ENCODE peak calls at places on chromosomes 7 and 10, in eight cellular contexts. H, S, B, Y, T, A, K and D are unnamed samples.

GRCh38 chr10:120423350-120424197 is 33.5 kb upstream of the PLPP4 start:
- DNase-seq in H (peak; percentile 57), S (no peak), B (peak; percentile 69), Y (peak; percentile 1), T (no peak), A (peak; percentile 46), K (no peak), D (no peak)

GRCh38 chr10:11444531-11445228 is 166.8 kb downstream of the USP6NL start:
- DNase-seq in H (no peak), S (no peak), B (no peak), Y (no peak), T (no peak), A (no peak), K (no peak), D (no peak)

GRCh38 chr10:99551158-99551557 is 18.4 kb downstream of the NKX2-3 start:
- DNase-seq in H (no peak), S (peak; percentile 76), B (no peak), Y (no peak), T (no peak), A (peak; percentile 80), K (no peak), D (no peak)

GRCh38 chr10:24882047-24882698 is 70.2 kb downstream of the PRTFDC1 start:
- DNase-seq in H (no peak), S (no peak), B (no peak), Y (no peak), T (no peak), A (no peak), K (no peak), D (no peak)

GRCh38 chr10:48465860-48466521 is 138.9 kb downstream of the ARHGAP22 start:
- DNase-seq in H (no peak), S (no peak), B (no peak), Y (no peak), T (no peak), A (no peak), K (no peak), D (no peak)

GRCh38 chr7:78327718-78328117 is 529.1 kb downstream of the PHTF2 start:
- DNase-seq in H (no peak), S (no peak), B (no peak), Y (no peak), T (no peak), A (peak; percentile 50), K (no peak), D (no peak)

GRCh38 chr7:13901577-13901976 is 87.9 kb downstream of the ETV1 start:
- DNase-seq in H (no peak), S (no peak), B (no peak), Y (no peak), T (no peak), A (no peak), K (no peak), D (no peak)

GRCh38 chr10:122648599-122649428 is 50.8 kb downstream of the C10orf120 start:
- DNase-seq in H (peak; percentile 65), S (peak; percentile 25), B (peak; percentile 57), Y (no peak), T (no peak), A (peak; percentile 35), K (peak; percentile 36), D (no peak)

GRCh38 chr7:19051767-19052375 is 65.6 kb downstream of the TWIST1 start:
- DNase-seq in H (no peak), S (peak; percentile 7), B (peak; percentile 73), Y (peak; percentile 1), T (no peak), A (peak; percentile 36), K (peak; percentile 9), D (no peak)

GRCh38 chr7:97373743-97374142 is 256.2 kb downstream of the SDHAF3 start:
- DNase-seq in H (no peak), S (no peak), B (no peak), Y (no peak), T (no peak), A (no peak), K (no peak), D (no peak)

GRCh38 chr10:132142396-132143161 is 44.2 kb upstream of the DPYSL4 start:
- DNase-seq in H (peak; percentile 30), S (peak; percentile 5), B (peak; percentile 46), Y (peak; percentile 52), T (no peak), A (peak; percentile 22), K (peak; percentile 77), D (peak; percentile 68)

GRCh38 chr7:118217068-118217715 is 7.3 kb upstream of the ANKRD7 start:
- DNase-seq in H (no peak), S (no peak), B (no peak), Y (no peak), T (no peak), A (no peak), K (no peak), D (no peak)

GRCh38 chr7:24891173-24891787 is 88.7 kb downstream of the OSBPL3 start:
- DNase-seq in H (no peak), S (no peak), B (no peak), Y (no peak), T (no peak), A (no peak), K (no peak), D (no peak)